ENCODE peak calls at places on chromosomes 7 and 10, in four cellular contexts. S is HepG2, C is SK-N-SH, T is K562. U is an unnamed sample.
A peak's percentile ranks its signal among the peaks of the same experiment; 100 is the strongest.

GRCh38 chr7:8065356-8065813 is 96.8 kb downstream of the GLCCI1 start:
- DNase-seq in S (no peak), C (no peak), T (no peak), U (no peak)

GRCh38 chr7:14199336-14199735 is 209.9 kb upstream of the ETV1 start:
- DNase-seq in T (no peak), S (no peak), C (no peak), U (no peak)

GRCh38 chr7:28654111-28654510 is 241.8 kb downstream of the CREB5 start:
- DNase-seq in S (no peak), T (no peak), C (no peak), U (no peak)

GRCh38 chr7:77455334-77455733 is 39.2 kb upstream of the GSAP start:
- DNase-seq in T (no peak), S (peak; percentile 60), C (no peak), U (no peak)

GRCh38 chr10:94046152-94046551 is 52.4 kb downstream of the PLCE1 start:
- DNase-seq in T (no peak), C (no peak), S (no peak), U (no peak)

GRCh38 chr10:110901954-110902819 is 16.8 kb downstream of the BBIP1 start:
- DNase-seq in S (no peak), T (peak; percentile 8), C (no peak), U (peak; percentile 48)

GRCh38 chr7:155796381-155797261 is 15.6 kb downstream of the SHH start:
- DNase-seq in T (peak; percentile 91), C (peak; percentile 93), S (no peak), U (no peak)

GRCh38 chr10:111650088-111650487 is 533.5 kb downstream of the GPAM start:
- DNase-seq in S (no peak), C (no peak), T (no peak), U (no peak)

GRCh38 chr7:123846217-123846891 is 1.4 kb downstream of the HYAL4 start:
- DNase-seq in S (no peak), T (no peak), C (no peak), U (no peak)

DNA sequence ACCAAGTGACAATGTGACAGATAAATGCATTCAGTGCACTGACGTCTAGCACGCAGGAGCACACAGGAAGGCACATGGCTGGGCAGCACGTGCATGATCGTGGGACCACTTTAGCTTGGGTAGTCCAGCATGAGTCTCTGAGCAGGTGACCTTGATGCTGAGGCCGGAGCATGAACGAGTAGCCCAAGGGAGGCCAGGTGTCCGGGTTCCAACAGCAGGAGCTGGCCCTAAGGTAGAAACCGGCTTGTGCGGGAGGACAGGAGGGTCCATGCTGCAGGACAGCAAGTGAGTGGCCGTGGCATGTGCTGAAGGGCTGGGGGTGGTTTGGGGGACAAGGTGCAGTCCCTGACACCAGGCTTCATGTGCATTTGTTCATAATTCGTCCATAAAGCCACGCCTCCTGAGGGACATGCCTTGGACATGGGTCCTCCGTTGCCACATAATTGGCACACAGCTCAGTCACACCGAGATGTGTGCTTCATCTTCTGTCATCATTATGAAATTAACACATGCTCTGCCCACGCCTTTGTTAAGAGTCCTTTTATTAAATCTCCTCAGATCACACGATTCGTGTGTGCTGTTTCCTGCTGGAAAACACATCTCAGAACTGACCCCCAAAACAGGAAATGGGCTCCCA is 3.1 kb upstream of the STK32C start:
- DNase-seq in C (no peak), T (no peak), S (no peak), U (no peak)
- H3K4me2 ChIP-seq in C (no peak overlapping the region), T (peak overlapping the region; percentile 51), S (peak overlapping the region; percentile 60), U (peak overlapping the region; percentile 62)

GRCh38 chr10:101092742-101093386 is 31.1 kb downstream of the KAZALD1 start:
- DNase-seq in C (no peak), S (peak; percentile 53), T (no peak), U (no peak)

GRCh38 chr10:101089520-101090299 is 27.9 kb downstream of the KAZALD1 start:
- DNase-seq in S (no peak), T (peak; percentile 9), C (no peak), U (no peak)

GRCh38 chr10:101090597-101090996 is 28.8 kb downstream of the KAZALD1 start:
- DNase-seq in T (no peak), C (no peak), S (no peak), U (no peak)

GRCh38 chr10:101094113-101094512 is 32.3 kb downstream of the KAZALD1 start:
- DNase-seq in C (no peak), T (no peak), S (no peak), U (no peak)

GRCh38 chr10:101091546-101092290 is 29.9 kb downstream of the KAZALD1 start:
- DNase-seq in C (no peak), T (no peak), S (no peak), U (no peak)
- TF ChIP-seq ELF1 in C (no peak), T (no peak), S (no peak), U (no peak)

GRCh38 chr10:546971-547590 is 142.4 kb downstream of the DIP2C start:
- DNase-seq in T (no peak), S (no peak), C (peak; percentile 62), U (no peak)

GRCh38 chr10:549391-549790 is 140.1 kb downstream of the DIP2C start:
- DNase-seq in T (no peak), S (no peak), C (no peak), U (no peak)

GRCh38 chr10:546451-546850 is 143.0 kb downstream of the DIP2C start:
- DNase-seq in S (no peak), C (no peak), T (no peak), U (no peak)

GRCh38 chr10:548212-548897 is 141.1 kb downstream of the DIP2C start:
- DNase-seq in T (no peak), C (peak; percentile 56), S (no peak), U (no peak)

GRCh38 chr10:547591-548081 is 141.8 kb downstream of the DIP2C start:
- DNase-seq in T (no peak), C (peak; percentile 70), S (no peak), U (no peak)
- H3K9ac ChIP-seq in T (no peak overlapping the region), C (no peak overlapping the region), S (no peak overlapping the region), U (no peak overlapping the region)

GRCh38 chr10:118958984-118959916 is 70.3 kb upstream of the NANOS1 start:
- DNase-seq in C (no peak), T (peak; percentile 17), S (no peak), U (no peak)
- H3K4me2 ChIP-seq in C (no peak overlapping the region), T (no peak overlapping the region), S (no peak overlapping the region), U (peak overlapping the region; percentile 47)

GRCh38 chr7:297611-298374 is 7.8 kb downstream of the FOXL3 start:
- DNase-seq in C (no peak), S (no peak), T (no peak), U (no peak)
- TF ChIP-seq ELF1 in C (no peak), S (no peak), T (no peak), U (no peak)

GRCh38 chr10:124619195-124619594 is 125.0 kb downstream of the FAM53B start:
- DNase-seq in T (no peak), C (no peak), S (no peak), U (no peak)
- H3K9ac ChIP-seq in T (no peak overlapping the region), C (no peak overlapping the region), S (no peak overlapping the region), U (no peak overlapping the region)

GRCh38 chr10:132062641-132063390 is 2.9 kb upstream of the JAKMIP3 start:
- DNase-seq in S (no peak), T (no peak), C (peak; percentile 60), U (no peak)
- H3K4me2 ChIP-seq in S (no peak overlapping the region), T (no peak overlapping the region), C (no peak overlapping the region), U (no peak overlapping the region)

DNA sequence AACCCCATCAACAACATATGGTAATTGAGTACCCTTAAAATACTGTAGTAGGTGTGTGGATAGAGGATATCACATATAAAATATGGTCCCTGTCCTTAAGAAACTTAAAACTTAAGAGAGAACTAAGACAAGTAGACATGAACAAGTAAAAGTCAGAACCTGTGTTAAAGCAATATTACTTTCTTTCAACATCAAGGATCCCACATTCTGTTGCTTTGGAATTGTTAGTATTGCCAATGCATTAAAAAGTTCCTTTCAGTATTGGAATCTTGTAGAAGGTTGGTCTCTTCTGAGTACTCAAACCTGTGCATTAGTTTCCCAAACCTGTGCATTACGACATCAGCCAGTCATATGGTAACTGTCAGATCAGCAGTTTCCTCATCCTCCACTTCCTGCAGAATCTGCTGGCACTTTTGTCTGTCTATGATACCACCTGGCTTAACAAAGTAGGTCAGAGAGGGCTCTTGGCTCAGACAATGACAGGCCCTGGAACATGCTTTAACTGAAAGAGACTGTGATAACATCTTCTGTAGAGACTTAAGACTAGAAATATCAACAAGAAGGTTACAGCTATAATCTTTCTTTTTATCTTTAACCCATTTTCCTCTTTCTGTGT is 56.5 kb downstream of the CCDC71L start:
- DNase-seq in S (no peak), T (no peak), C (no peak), U (no peak)
- TF ChIP-seq ELF1 in S (no peak), T (no peak), C (no peak), U (no peak)

U was measured in HCT116.